ENCODE peak calls at places on chromosomes 6 and 20, in four cellular contexts. Q is T1000, T is prostate gland, P is NCI-H2171 treated with DMSO at 0.1 percent for 48 hours. J is an unnamed sample.

GRCh38 chr20:58048096-58048702 is 180.3 kb downstream of the ANKRD60 start:
- DNase-seq in Q (no peak), T (peak), P (peak), J (no peak)

GRCh38 chr6:35727935-35728662 is 8.7 kb upstream of the ARMC12 start:
- DNase-seq in Q (peak), T (peak), P (peak), J (peak)

GRCh38 chr6:37607949-37608348 is 89.7 kb downstream of the MDGA1 start:
- DNase-seq in Q (no peak), T (no peak), P (peak), J (no peak)

GRCh38 chr20:49851991-49852390 is 39.4 kb downstream of the SLC9A8 start:
- DNase-seq in Q (no peak), T (no peak), P (no peak), J (no peak)

GRCh38 chr20:45328451-45328850 is 19.8 kb downstream of the SDC4 start:
- DNase-seq in Q (no peak), T (no peak), P (no peak), J (peak)

GRCh38 chr6:52985228-52985627 is 9.9 kb downstream of the GSTA4 start:
- DNase-seq in Q (no peak), T (no peak), P (no peak), J (no peak)

GRCh38 chr6:4931530-4932505 is 72.0 kb downstream of the RPP40 start:
- DNase-seq in Q (no peak), T (no peak), P (no peak), J (no peak)

GRCh38 chr6:70299456-70299855 is 3.4 kb downstream of the COL9A1 start:
- DNase-seq in Q (no peak), T (no peak), P (no peak), J (no peak)

GRCh38 chr6:170124836-170125235 is 166.0 kb downstream of the DLL1 start:
- DNase-seq in Q (no peak), T (peak), P (no peak), J (no peak)

GRCh38 chr20:63874254-63874653 is 9.2 kb downstream of the TPD52L2 start:
- DNase-seq in Q (no peak), T (no peak), P (no peak), J (no peak)

GRCh38 chr6:151087861-151088598 is 151.7 kb upstream of the AKAP12 start:
- DNase-seq in Q (no peak), T (no peak), P (no peak), J (no peak)

GRCh38 chr20:40694246-40694645 is 5.2 kb upstream of the MAFB start:
- DNase-seq in Q (no peak), T (no peak), P (no peak), J (no peak)

GRCh38 chr20:43388267-43389081 is 69.2 kb upstream of the SRSF6 start:
- DNase-seq in Q (no peak), T (no peak), P (no peak), J (no peak)

GRCh38 chr6:115602471-115602870 is 458.2 kb downstream of the FRK start:
- DNase-seq in Q (no peak), T (no peak), P (no peak), J (no peak)

GRCh38 chr20:53643031-53643832 is 49.6 kb upstream of the ZNF217 start:
- DNase-seq in Q (peak), T (peak), P (no peak), J (no peak)

GRCh38 chr20:33948480-33948879 is 45.2 kb upstream of the RALY start:
- DNase-seq in Q (no peak), T (no peak), P (no peak), J (no peak)

GRCh38 chr20:41418739-41419293 is 52.2 kb upstream of the EMILIN3 start:
- DNase-seq in Q (no peak), T (no peak), P (no peak), J (no peak)

GRCh38 chr6:166849762-166850181 is 106.6 kb downstream of the RNASET2 start:
- DNase-seq in Q (no peak), T (no peak), P (peak), J (no peak)

GRCh38 chr20:4470375-4470774 is 251.3 kb upstream of the PRND start:
- DNase-seq in Q (no peak), T (no peak), P (no peak), J (no peak)